ENCODE peak calls at places on chromosome 19, in four cellular contexts. C is tibial artery, L is left lung, E is fibroblast of lung. T is an unnamed sample.
A peak's percentile ranks its signal among the peaks of the same experiment; 100 is the strongest.

GRCh38 chr19:48445256-48445605 is 552 bp upstream of the GRWD1 start:
- DNase-seq in C (peak; percentile 57), E (peak; percentile 93), L (no peak), T (peak; percentile 73)

GRCh38 chr19:19531951-19532805 is 3.5 kb downstream of the YJEFN3 start:
- DNase-seq in E (peak; percentile 33), L (peak; percentile 79), C (peak; percentile 82), T (no peak)

GRCh38 chr19:29545866-29546582 is 20.2 kb downstream of the VSTM2B start:
- DNase-seq in C (peak; percentile 2), E (no peak), L (peak; percentile 11), T (no peak)

GRCh38 chr19:5891938-5892771 is 11.4 kb downstream of the NDUFA11 start:
- DNase-seq in L (no peak), E (peak; percentile 39), C (no peak), T (no peak)

GRCh38 chr19:43438291-43439162 is 23.8 kb downstream of the TEX101 start:
- DNase-seq in L (no peak), C (no peak), E (peak; percentile 53), T (no peak)

GRCh38 chr19:28394705-28395104 is 818.2 kb downstream of the UQCRFS1 start:
- DNase-seq in E (no peak), C (no peak), L (no peak), T (no peak)

GRCh38 chr19:34432797-34433196 is 4.6 kb downstream of the UBA2 start:
- DNase-seq in E (no peak), C (peak; percentile 76), L (no peak), T (peak; percentile 85)

GRCh38 chr19:38073806-38074685 is 150.0 kb downstream of the DPF1 start:
- DNase-seq in C (no peak), E (no peak), L (no peak), T (no peak)

GRCh38 chr19:7940841-7941240 is 2.6 kb downstream of the TIMM44 start:
- DNase-seq in C (no peak), E (no peak), L (no peak), T (no peak)

GRCh38 chr19:45215391-45216191 is 29.6 kb downstream of the EXOC3L2 start:
- DNase-seq in E (peak; percentile 9), L (no peak), C (no peak), T (no peak)

GRCh38 chr19:33758541-33759013 is 38.1 kb upstream of the KCTD15 start:
- DNase-seq in C (no peak), L (peak; percentile 63), E (peak; percentile 25), T (no peak)

GRCh38 chr19:49328741-49329140 is 3.8 kb upstream of the SLC6A16 start:
- DNase-seq in L (no peak), C (no peak), E (no peak), T (no peak)

GRCh38 chr19:43152217-43152616 is 34.1 kb downstream of the PSG5 start:
- DNase-seq in E (peak; percentile 19), L (no peak), C (no peak), T (no peak)

GRCh38 chr19:45391346-45391745 is 13.5 kb downstream of the PPP1R13L start:
- DNase-seq in E (no peak), C (no peak), L (no peak), T (no peak)

GRCh38 chr19:6187374-6187773 is 51.9 kb downstream of the ACSBG2 start:
- DNase-seq in E (no peak), C (no peak), L (no peak), T (peak; percentile 41)

GRCh38 chr19:14434157-14434501 is 1.0 kb downstream of the PKN1 start:
- DNase-seq in L (no peak), E (no peak), C (no peak), T (no peak)

GRCh38 chr19:40272261-40272660 is 12.9 kb downstream of the AKT2 start:
- DNase-seq in L (no peak), C (no peak), E (no peak), T (no peak)

GRCh38 chr19:15323496-15324235 is 8.7 kb downstream of the BRD4 start:
- DNase-seq in C (peak; percentile 64), E (peak; percentile 34), L (peak; percentile 40), T (peak; percentile 73)

GRCh38 chr19:42092350-42092749 is 16.4 kb downstream of the ZNF574 start:
- DNase-seq in E (no peak), L (no peak), C (no peak), T (no peak)

GRCh38 chr19:33063356-33064116 is 1.2 kb downstream of the RHPN2 start:
- DNase-seq in E (peak; percentile 32), L (no peak), C (no peak), T (no peak)

GRCh38 chr19:6232567-6232966 is 47.2 kb downstream of the MLLT1 start:
- DNase-seq in L (no peak), E (peak; percentile 94), C (no peak), T (no peak)

DNA sequence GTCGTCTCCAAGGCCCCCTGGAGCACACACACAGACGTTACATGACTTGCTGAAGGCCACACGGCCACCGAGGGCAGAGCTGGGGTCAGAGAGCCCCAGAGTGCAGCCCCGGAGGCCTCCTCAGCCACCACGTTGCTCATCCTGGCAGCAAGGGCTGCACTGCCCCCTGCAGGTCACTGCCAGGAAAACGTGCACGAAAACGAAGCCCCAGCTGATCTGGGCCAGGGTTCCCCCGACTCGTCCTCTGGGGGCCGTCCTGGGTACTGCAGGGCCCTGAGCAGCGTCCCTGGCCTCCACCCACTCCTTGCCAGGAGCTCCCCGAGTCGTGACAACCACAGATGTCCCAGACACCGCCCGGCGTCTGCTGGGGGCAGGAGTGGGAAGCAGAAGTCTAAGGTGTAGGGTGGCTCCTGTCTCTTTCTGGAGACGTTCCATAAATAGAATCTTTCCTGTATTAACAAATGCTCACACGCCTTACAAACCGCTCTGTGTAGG is 3.4 kb downstream of the TPGS1 start:
- DNase-seq in C (peak; percentile 46), E (peak; percentile 75), L (peak; percentile 79), T (peak; percentile 89)
- H3K27me3 ChIP-seq in C (no peaks in the 10 kb centered on the region), E (no peaks in the 10 kb centered on the region), L (no peaks in the 10 kb centered on the region), T (no peaks in the 10 kb centered on the region)

DNA sequence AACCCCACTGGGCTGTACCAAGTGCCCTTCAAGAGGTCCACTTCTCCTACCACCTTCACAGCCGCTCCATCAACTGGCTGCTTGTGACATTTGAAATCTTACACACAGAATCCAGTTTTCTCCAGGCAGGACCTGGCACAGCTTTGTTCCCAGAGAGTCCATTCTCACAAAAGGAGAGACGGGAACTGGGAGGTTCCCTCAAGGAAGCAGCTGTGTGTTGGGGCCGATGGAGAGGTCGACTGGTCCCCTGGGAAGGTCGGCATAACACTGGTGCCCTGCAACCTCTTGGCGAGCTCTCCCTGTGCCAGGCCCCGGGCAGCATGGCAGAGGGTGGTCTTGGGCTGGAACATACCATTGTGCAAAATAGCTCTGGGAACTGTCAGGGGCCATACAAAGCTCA is 21.5 kb downstream of the ELL start:
- DNase-seq in L (no peak), C (no peak), E (no peak), T (no peak)
- TF ChIP-seq CTCF in L (no peak), C (no peak), E (no peak), T (no peak)

GRCh38 chr19:47161876-47162489 is 31.3 kb downstream of the SAE1 start:
- DNase-seq in L (no peak), E (no peak), C (no peak), T (no peak)

GRCh38 chr19:47158367-47158791 is 27.7 kb downstream of the SAE1 start:
- DNase-seq in C (no peak), E (no peak), L (no peak), T (no peak)

GRCh38 chr19:47157455-47158321 is 27.1 kb downstream of the SAE1 start:
- DNase-seq in C (peak; percentile 39), L (peak; percentile 46), E (peak; percentile 93), T (peak; percentile 73)

GRCh38 chr19:47156861-47157454 is 26.3 kb downstream of the SAE1 start:
- DNase-seq in L (no peak), C (no peak), E (peak; percentile 78), T (no peak)

GRCh38 chr19:47158879-47159509 is 28.4 kb downstream of the SAE1 start:
- DNase-seq in E (peak; percentile 78), L (no peak), C (no peak), T (no peak)
- H3K4me1 ChIP-seq in E (peaks cover 10% of the 10 kb centered on the region), L (peaks cover 32% of the 10 kb centered on the region), C (peaks cover 3% of the 10 kb centered on the region), T (peaks cover 18% of the 10 kb centered on the region)

GRCh38 chr19:35851213-35852028 is 883 bp downstream of the NPHS1 start:
- DNase-seq in E (no peak), C (no peak), L (no peak), T (no peak)
- H3K27me3 ChIP-seq in E (peaks cover 25% of the 10 kb centered on the region), C (peaks cover 5% of the 10 kb centered on the region), L (peaks cover 16% of the 10 kb centered on the region), T (peaks cover 5% of the 10 kb centered on the region)

DNA sequence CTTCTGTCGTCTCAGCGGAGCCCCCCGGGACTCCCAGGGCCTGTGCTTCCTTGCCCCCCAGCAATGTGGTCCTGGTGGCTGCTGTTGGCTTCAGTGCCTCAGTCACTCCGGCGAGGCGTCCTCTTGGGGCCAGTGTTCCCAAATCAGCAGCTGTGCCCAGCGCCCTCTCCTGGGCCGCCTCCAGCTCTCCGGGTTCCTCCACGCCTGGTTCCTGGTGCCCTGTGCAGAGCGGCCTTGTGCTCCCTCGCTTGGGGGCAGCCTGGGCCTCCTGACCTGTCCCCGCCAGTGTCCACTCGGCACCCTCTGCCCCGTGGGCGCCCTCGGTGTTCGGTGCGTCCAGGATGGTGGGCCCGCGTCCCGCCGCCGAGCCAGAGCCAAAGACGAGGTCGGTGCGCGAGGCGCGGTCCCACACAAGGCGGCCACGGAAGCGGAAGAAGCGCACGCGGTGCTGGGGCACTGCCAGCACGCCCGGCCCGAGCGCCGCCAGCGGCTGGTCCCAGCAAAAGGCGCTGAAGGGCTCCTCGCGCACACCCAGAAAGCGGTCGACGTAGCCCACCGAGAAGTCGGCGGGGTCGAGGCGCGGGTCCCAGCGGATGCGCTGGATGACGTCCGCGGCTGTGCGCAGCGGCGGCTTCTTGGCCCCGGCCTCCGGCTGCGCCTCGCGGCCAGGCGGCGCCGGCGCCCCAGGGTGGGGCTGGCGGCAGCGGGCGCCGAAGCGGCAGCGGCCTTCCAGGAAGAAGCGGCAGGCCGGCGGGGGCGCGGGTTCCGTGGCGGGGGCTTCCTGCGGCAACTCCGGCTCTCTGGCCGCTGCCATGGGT is 656 bp downstream of the LENG9 start:
- DNase-seq in C (peak; percentile 52), E (peak; percentile 61), L (peak; percentile 80), T (no peak)
- TF ChIP-seq CTCF in C (peak; percentile 21), E (peak; percentile 26), L (no peak), T (no peak)

GRCh38 chr19:16473875-16474397 is 2.2 kb upstream of the EPS15L1 start:
- DNase-seq in L (no peak), E (no peak), C (no peak), T (no peak)
- H3K4me1 ChIP-seq in L (peaks cover 16% of the 10 kb centered on the region), E (peaks cover 11% of the 10 kb centered on the region), C (no peaks in the 10 kb centered on the region), T (peaks cover 12% of the 10 kb centered on the region)

GRCh38 chr19:13040232-13040915 is 45.1 kb downstream of the NFIX start:
- DNase-seq in C (no peak), E (no peak), L (no peak), T (no peak)
- H3K27me3 ChIP-seq in C (no peaks in the 10 kb centered on the region), E (no peaks in the 10 kb centered on the region), L (no peaks in the 10 kb centered on the region), T (no peaks in the 10 kb centered on the region)